ENCODE peak calls at places on chromosomes 16 and 17, in six cellular contexts. Y is GM23338, E is GM10248, R is progenitor cell of endocrine pancreas, G is cardiac muscle cell, M is dorsolateral prefrontal cortex. N is an unnamed sample.

GRCh38 chr16:68070811-68071546 is 14.2 kb upstream of the NFATC3 start:
- DNase-seq in Y (no peak), M (no peak), G (no peak), E (peak), R (no peak), N (no peak)

GRCh38 chr17:77596491-77597420 is 361.7 kb upstream of the TNRC6C start:
- DNase-seq in Y (no peak), R (no peak), E (no peak), G (no peak), M (no peak), N (no peak)

GRCh38 chr16:69848635-69849545 is 86.8 kb downstream of the WWP2 start:
- DNase-seq in Y (no peak), R (no peak), E (no peak), M (peak), G (peak), N (peak)

GRCh38 chr17:57585341-57586098 is 159.6 kb downstream of the CCDC182 start:
- DNase-seq in E (no peak), Y (no peak), M (no peak), G (no peak), R (no peak), N (no peak)

GRCh38 chr17:13415877-13416416 is 185.8 kb downstream of the HS3ST3A1 start:
- DNase-seq in E (no peak), M (no peak), Y (no peak), G (peak), R (no peak), N (peak)

GRCh38 chr16:67349172-67349571 is 22.6 kb downstream of the LRRC36 start:
- DNase-seq in Y (peak), R (no peak), E (no peak), G (no peak), M (no peak), N (no peak)

GRCh38 chr17:3002538-3003301 is 60.7 kb downstream of the OR1D5 start:
- DNase-seq in M (no peak), G (no peak), Y (no peak), R (no peak), E (peak), N (no peak)

GRCh38 chr16:86252596-86252995 is 257.7 kb upstream of the FOXF1 start:
- DNase-seq in Y (peak), R (no peak), G (peak), M (no peak), E (no peak), N (no peak)

GRCh38 chr16:20598832-20599469 is 22.8 kb upstream of the ACSM2B start:
- DNase-seq in R (no peak), Y (peak), G (peak), E (no peak), M (no peak), N (no peak)

GRCh38 chr16:49378816-49379215 is 5.2 kb downstream of the C16orf78 start:
- DNase-seq in R (no peak), Y (no peak), E (no peak), M (no peak), G (no peak), N (no peak)

GRCh38 chr17:7133424-7133823 is 18.8 kb upstream of the ASGR2 start:
- DNase-seq in E (no peak), M (no peak), R (no peak), G (no peak), Y (peak), N (no peak)

GRCh38 chr17:45123930-45124796 is 8.2 kb downstream of the PLCD3 start:
- DNase-seq in E (no peak), M (no peak), Y (peak), G (no peak), R (no peak), N (no peak)

GRCh38 chr16:79628501-79628975 is 28.0 kb upstream of the MAF start:
- DNase-seq in R (no peak), G (no peak), E (peak), Y (no peak), M (no peak), N (no peak)

GRCh38 chr17:40139566-40140058 is 725 bp upstream of the CASC3 start:
- DNase-seq in M (peak), Y (no peak), G (no peak), R (no peak), E (no peak), N (peak)

GRCh38 chr17:60354223-60354622 is 37.7 kb downstream of the USP32 start:
- DNase-seq in R (no peak), E (no peak), G (no peak), M (no peak), Y (no peak), N (no peak)

GRCh38 chr16:19881028-19881427 is 3.6 kb downstream of the GPRC5B start:
- DNase-seq in Y (no peak), R (no peak), M (no peak), G (no peak), E (no peak), N (no peak)

GRCh38 chr17:75662511-75662910 is 4.4 kb downstream of the RECQL5 start:
- DNase-seq in E (no peak), R (no peak), M (no peak), G (no peak), Y (no peak), N (no peak)

GRCh38 chr16:54135361-54136275 is 151.0 kb downstream of the IRX3 start:
- DNase-seq in Y (no peak), G (no peak), E (no peak), M (no peak), R (no peak), N (no peak)

GRCh38 chr17:80252871-80253270 is 7.8 kb upstream of the RNF213 start:
- DNase-seq in M (no peak), G (peak), R (peak), Y (peak), E (peak), N (peak)

GRCh38 chr17:8212312-8213180 is 2.2 kb upstream of the AURKB start:
- DNase-seq in Y (no peak), M (no peak), R (no peak), G (no peak), E (no peak), N (no peak)

GRCh38 chr17:13520899-13521572 is 80.7 kb downstream of the HS3ST3A1 start:
- DNase-seq in M (no peak), R (no peak), E (no peak), G (no peak), Y (no peak), N (no peak)

GRCh38 chr17:50100921-50101345 is 5.8 kb downstream of the PDK2 start:
- DNase-seq in R (no peak), G (no peak), Y (peak), M (peak), E (no peak), N (no peak)

GRCh38 chr16:76947694-76948093 is 243.3 kb upstream of the MON1B start:
- DNase-seq in Y (no peak), G (no peak), R (no peak), M (no peak), E (no peak), N (no peak)

GRCh38 chr16:89410794-89411309 is 79.5 kb downstream of the ANKRD11 start:
- DNase-seq in R (no peak), Y (no peak), M (peak), G (no peak), E (no peak), N (peak)

GRCh38 chr16:14559809-14560227 is 70.2 kb downstream of the PARN start:
- DNase-seq in E (no peak), G (no peak), Y (no peak), R (no peak), M (no peak), N (peak)

GRCh38 chr17:75619506-75620431 is 13.5 kb upstream of the SMIM5 start:
- DNase-seq in M (peak), Y (peak), G (peak), R (no peak), E (peak), N (no peak)

GRCh38 chr16:88685156-88686061 is 898 bp downstream of the SNAI3 start:
- DNase-seq in R (no peak), Y (peak), G (no peak), M (no peak), E (peak), N (no peak)

GRCh38 chr16:28063611-28064061 is at the start of gene GSG1L:
- DNase-seq in Y (no peak), M (no peak), E (no peak), R (no peak), G (peak), N (no peak)

GRCh38 chr17:77749316-77749715 is 209.2 kb upstream of the TNRC6C start:
- DNase-seq in G (no peak), R (no peak), E (no peak), Y (no peak), M (no peak), N (no peak)

GRCh38 chr17:40484973-40485530 is 16.4 kb downstream of the TNS4 start:
- DNase-seq in M (no peak), G (no peak), E (no peak), R (no peak), Y (no peak), N (no peak)

GRCh38 chr17:80070375-80071115 is 30.8 kb upstream of the GAA start:
- DNase-seq in R (no peak), G (no peak), Y (no peak), M (no peak), E (no peak), N (no peak)

GRCh38 chr16:60771138-60771537 is 1265.1 kb downstream of the CDH8 start:
- DNase-seq in Y (no peak), G (no peak), R (no peak), E (no peak), M (no peak), N (no peak)

GRCh38 chr16:66277311-66278070 is 89.0 kb upstream of the CDH5 start:
- DNase-seq in E (no peak), R (no peak), G (no peak), Y (no peak), M (no peak), N (no peak)

GRCh38 chr17:66507103-66507923 is 204.9 kb downstream of the PRKCA start:
- DNase-seq in E (no peak), G (no peak), M (no peak), R (no peak), Y (no peak), N (peak)

GRCh38 chr17:2736956-2737355 is 12.5 kb downstream of the CCDC92B start:
- DNase-seq in Y (no peak), G (no peak), R (no peak), M (peak), E (no peak), N (no peak)

GRCh38 chr16:13186813-13187212 is 285.4 kb downstream of the SHISA9 start:
- DNase-seq in E (no peak), R (no peak), Y (peak), M (no peak), G (no peak), N (no peak)
- TF ChIP-seq CTCF in E (no peak), R (no peak), Y (peak), M (no peak), G (no peak), N (peak)

GRCh38 chr17:37190493-37190892 is 185.3 kb upstream of the C17orf78 start:
- DNase-seq in E (no peak), G (no peak), Y (no peak), R (no peak), M (no peak), N (no peak)

GRCh38 chr17:37191219-37191618 is 184.6 kb upstream of the C17orf78 start:
- DNase-seq in G (no peak), E (no peak), M (no peak), Y (no peak), R (no peak), N (no peak)

DNA sequence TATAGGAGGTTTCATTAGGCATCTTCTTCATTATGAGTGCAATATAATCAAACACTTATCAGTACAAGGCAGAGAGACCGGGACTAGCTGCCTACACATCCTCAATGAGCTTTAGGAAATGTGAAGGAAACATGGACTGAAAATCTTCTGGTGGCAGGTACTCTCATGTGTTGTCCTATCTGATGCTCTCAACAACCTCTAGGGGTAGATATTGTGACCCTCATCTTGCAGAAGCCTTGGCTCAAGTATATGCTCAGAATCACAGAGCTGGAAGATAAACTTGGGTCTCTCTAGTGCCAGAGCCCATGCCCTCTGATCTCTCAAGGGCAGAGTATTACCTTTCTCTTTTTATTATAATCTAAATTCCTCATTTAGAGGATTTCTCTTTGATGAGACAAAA is 181.6 kb upstream of the C17orf78 start:
- DNase-seq in Y (peak), G (no peak), M (no peak), R (no peak), E (no peak), N (no peak)
- TF ChIP-seq CTCF in Y (peak), G (no peak), M (no peak), R (no peak), E (no peak), N (no peak)

DNA sequence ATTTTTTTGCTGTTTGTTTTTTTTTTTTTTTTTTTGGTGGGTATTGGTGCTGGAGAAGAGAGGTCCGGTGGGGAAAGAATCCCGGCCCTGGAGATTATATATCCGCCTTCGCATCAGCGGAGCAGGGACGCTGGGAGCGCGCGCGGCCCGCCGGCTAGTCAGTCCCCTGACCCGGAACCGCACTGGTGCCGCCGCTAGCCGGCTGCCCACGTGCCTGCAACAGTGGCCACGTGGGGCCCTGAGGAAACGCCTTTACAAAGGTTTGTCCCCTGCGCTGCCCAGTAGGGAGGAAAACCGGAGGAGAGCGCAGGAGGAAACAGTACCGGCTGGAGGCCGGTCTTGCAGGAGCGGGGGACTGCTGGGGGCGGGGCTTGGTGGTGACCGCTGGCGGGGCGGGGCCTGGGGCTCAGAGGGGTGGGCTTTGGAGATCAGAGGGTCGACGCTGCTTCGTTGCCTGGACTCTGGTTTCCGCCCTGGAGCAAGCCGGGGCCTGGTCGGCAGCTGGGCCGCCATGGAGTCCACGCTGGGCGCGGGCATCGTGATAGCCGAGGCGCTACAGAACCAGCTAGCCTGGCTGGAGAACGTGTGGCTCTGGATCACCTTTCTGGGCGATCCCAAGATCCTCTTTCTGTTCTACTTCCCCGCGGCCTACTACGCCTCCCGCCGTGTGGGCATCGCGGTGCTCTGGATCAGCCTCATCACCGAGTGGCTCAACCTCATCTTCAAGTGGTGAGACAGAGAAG is at the start of gene G6PC3:
- DNase-seq in E (peak), R (peak), Y (peak), M (peak), G (peak), N (peak)
- TF ChIP-seq CTCF in E (no peak), R (no peak), Y (no peak), M (peak), G (no peak), N (no peak)

GRCh38 chr16:55643161-55643970 is 12.4 kb upstream of the SLC6A2 start:
- DNase-seq in M (no peak), R (no peak), Y (no peak), E (no peak), G (peak), N (no peak)
- TF ChIP-seq CTCF in M (no peak), R (peak), Y (no peak), E (no peak), G (no peak), N (no peak)

DNA sequence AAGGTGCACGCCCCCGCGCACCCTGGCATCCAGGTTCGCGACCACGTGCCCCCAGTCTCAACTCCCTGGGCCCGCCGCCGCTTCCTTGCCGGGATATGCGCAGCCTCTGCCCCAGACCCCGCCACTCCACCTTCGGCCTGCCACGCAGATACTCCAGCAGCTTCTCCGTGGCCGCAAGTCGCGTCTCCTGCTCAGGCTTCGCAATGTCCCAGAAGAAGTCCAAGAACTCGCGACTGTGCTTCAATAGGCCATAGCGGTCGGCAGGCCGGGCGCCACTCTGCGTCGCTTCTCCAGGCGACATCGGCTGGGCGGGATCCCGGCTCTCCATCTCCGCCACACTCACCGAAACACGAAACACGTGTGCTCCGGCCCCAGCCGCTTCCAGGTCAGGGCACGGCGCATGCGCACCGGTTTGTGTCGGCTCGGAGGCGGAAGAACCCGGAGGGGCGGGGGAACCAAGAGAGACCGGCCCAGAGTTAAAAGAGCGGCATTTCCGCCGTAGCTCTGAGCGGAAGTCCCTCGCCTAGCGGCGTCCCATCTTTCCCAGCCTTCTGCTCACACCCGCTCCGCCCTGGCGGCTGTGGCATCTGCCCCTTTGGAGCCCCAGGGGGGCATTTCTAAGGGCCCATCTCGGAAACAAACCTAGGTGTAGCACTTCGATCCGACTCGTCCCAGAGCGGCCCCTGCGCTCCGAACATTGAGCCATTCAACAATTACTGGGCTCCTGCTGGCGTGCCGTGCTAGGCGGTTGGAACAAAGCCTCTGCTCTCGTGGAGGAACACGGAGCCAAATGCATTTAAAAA is at the start of gene MYBBP1A:
- DNase-seq in Y (peak), E (peak), G (peak), R (peak), M (peak), N (peak)
- TF ChIP-seq CTCF in Y (peak), E (no peak), G (peak), R (peak), M (peak), N (peak)

GRCh38 chr17:47941998-47942490 is 673 bp downstream of the PNPO start:
- DNase-seq in M (no peak), R (no peak), Y (peak), E (no peak), G (no peak), N (no peak)

GRCh38 chr17:47937915-47938314 is 3.5 kb upstream of the PNPO start:
- DNase-seq in E (no peak), G (no peak), Y (no peak), R (no peak), M (no peak), N (no peak)

GRCh38 chr17:47942568-47942967 is 1.2 kb downstream of the PNPO start:
- DNase-seq in E (no peak), G (no peak), Y (no peak), M (no peak), R (no peak), N (no peak)

GRCh38 chr17:47945080-47945479 is 3.7 kb downstream of the PNPO start:
- DNase-seq in E (no peak), R (no peak), M (no peak), G (no peak), Y (no peak), N (no peak)

DNA sequence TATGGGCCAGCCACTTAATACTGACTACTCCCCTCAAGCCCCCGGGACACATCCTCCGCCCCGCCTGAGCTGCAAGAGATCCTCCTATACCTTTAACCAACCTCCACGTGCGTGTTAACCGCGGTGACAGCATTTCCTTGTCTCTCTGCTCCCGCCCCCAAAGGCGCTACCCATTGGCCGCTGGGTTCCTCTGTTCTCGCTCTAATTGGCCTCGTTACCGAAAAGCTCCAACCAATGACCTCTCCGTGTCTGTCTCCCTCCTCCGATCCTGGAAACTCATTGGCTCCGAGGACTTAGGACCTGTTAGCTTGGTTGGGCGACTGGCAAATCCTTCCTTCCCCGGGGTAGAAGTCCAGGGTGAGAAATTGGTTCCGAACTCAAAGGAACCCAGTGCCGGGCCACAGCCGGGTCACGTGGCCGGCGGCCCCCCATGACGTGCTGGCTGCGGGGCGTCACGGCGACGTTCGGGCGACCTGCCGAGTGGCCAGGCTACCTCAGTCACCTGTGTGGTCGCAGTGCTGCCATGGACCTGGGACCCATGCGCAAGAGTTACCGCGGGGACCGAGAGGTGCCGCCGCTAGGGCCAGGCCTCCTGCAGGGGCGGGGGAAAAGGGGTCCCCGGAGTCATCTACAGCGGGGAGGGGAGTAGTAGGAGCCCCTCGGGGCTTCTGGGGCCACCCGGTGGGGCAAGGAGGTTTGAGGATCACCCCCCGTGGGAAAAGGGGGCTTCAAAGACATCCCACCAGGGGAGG is at the start of gene PNPO:
- DNase-seq in E (peak), G (peak), M (peak), R (peak), Y (peak), N (peak)
- TF ChIP-seq CTCF in E (no peak), G (no peak), M (peak), R (no peak), Y (no peak), N (no peak)

GRCh38 chr17:29867643-29868181 is 62.3 kb downstream of the SSH2 start:
- DNase-seq in M (no peak), Y (peak), R (no peak), E (no peak), G (peak), N (no peak)
- TF ChIP-seq CTCF in M (peak), Y (peak), R (no peak), E (peak), G (peak), N (peak)

GRCh38 chr16:4273858-4274291 is 1.1 kb upstream of the TFAP4 start:
- DNase-seq in R (no peak), M (peak), G (peak), Y (peak), E (peak), N (peak)
- TF ChIP-seq CTCF in R (peak), M (no peak), G (peak), Y (peak), E (no peak), N (peak)

GRCh38 chr17:1552911-1553310 is 9.7 kb downstream of the PITPNA start:
- DNase-seq in M (no peak), G (no peak), R (no peak), Y (no peak), E (peak), N (no peak)

GRCh38 chr17:1555618-1556471 is 6.7 kb downstream of the PITPNA start:
- DNase-seq in E (peak), M (no peak), G (no peak), Y (no peak), R (no peak), N (no peak)

GRCh38 chr17:1551741-1552140 is 10.9 kb downstream of the PITPNA start:
- DNase-seq in M (no peak), G (no peak), R (no peak), Y (no peak), E (no peak), N (no peak)

GRCh38 chr17:1554751-1555617 is 7.6 kb downstream of the PITPNA start:
- DNase-seq in M (no peak), E (no peak), G (no peak), R (no peak), Y (no peak), N (no peak)

GRCh38 chr17:1553354-1554266 is 9.0 kb downstream of the PITPNA start:
- DNase-seq in E (no peak), Y (no peak), M (no peak), G (peak), R (no peak), N (no peak)
- TF ChIP-seq CTCF in E (no peak), Y (no peak), M (no peak), G (no peak), R (no peak), N (no peak)